ENCODE peak calls at places on chromosomes 6 and 20, in four cellular contexts. F is left ventricle myocardium superior, Y is adrenal gland, R is germinal center. Z is an unnamed sample.

GRCh38 chr6:111358454-111358853 is 124.6 kb downstream of the REV3L start:
- DNase-seq in F (no peak), Y (no peak), R (no peak), Z (no peak)

GRCh38 chr20:4230651-4231050 is 215.3 kb upstream of the RNF24 start:
- DNase-seq in F (no peak), Y (no peak), R (no peak), Z (no peak)

GRCh38 chr6:90463359-90463758 is 123.5 kb downstream of the MAP3K7 start:
- DNase-seq in F (no peak), Y (no peak), R (peak), Z (no peak)

GRCh38 chr6:170075659-170076223 is 215.1 kb downstream of the DLL1 start:
- DNase-seq in F (peak), Y (no peak), R (no peak), Z (no peak)

GRCh38 chr6:163646133-163646532 is 231.6 kb downstream of the QKI start:
- DNase-seq in F (no peak), Y (no peak), R (no peak), Z (no peak)

GRCh38 chr6:166782541-166782940 is 155.5 kb upstream of the RPS6KA2 start:
- DNase-seq in F (no peak), Y (no peak), R (no peak), Z (no peak)

GRCh38 chr6:57423468-57423867 is 106.0 kb downstream of the PRIM2 start:
- DNase-seq in F (no peak), Y (no peak), R (no peak), Z (no peak)

GRCh38 chr6:119495230-119495683 is 145.7 kb upstream of the MAN1A1 start:
- DNase-seq in F (peak), Y (peak), R (no peak), Z (no peak)

GRCh38 chr6:129499871-129500219 is 210.1 kb downstream of the ARHGAP18 start:
- DNase-seq in F (no peak), Y (no peak), R (no peak), Z (no peak)